ENCODE peak calls at places on chromosome 20, in six cellular contexts. A is heart left ventricle, G is upper lobe of left lung, W is neural crest cell, Z is astrocyte of the cerebellum, Y is B cell. D is an unnamed sample.

GRCh38 chr20:60327971-60328660 is 369.9 kb downstream of the CDH26 start:
- DNase-seq in A (no peak), G (no peak), W (no peak), Z (no peak), Y (no peak), D (no peak)

GRCh38 chr20:20022498-20022897 is 5.3 kb downstream of the NAA20 start:
- DNase-seq in A (no peak), G (no peak), W (no peak), Z (no peak), Y (no peak), D (no peak)

GRCh38 chr20:13274311-13274965 is 53.4 kb downstream of the ISM1 start:
- DNase-seq in A (no peak), G (peak; percentile 70), W (no peak), Z (no peak), Y (no peak), D (no peak)

GRCh38 chr20:16005612-16006493 is 567.4 kb downstream of the KIF16B start:
- DNase-seq in A (no peak), G (no peak), W (no peak), Z (no peak), Y (no peak), D (no peak)

GRCh38 chr20:63011798-63012197 is 5.0 kb upstream of the BHLHE23 start:
- DNase-seq in A (no peak), G (no peak), W (no peak), Z (no peak), Y (no peak), D (no peak)

GRCh38 chr20:48923149-48923718 is 1.7 kb downstream of the ARFGEF2 start:
- DNase-seq in A (no peak), G (no peak), W (no peak), Z (no peak), Y (no peak), D (no peak)

GRCh38 chr20:51306521-51307358 is 235.8 kb downstream of the NFATC2 start:
- DNase-seq in A (peak; percentile 68), G (peak; percentile 84), W (peak; percentile 83), Z (peak; percentile 47), Y (peak; percentile 85), D (peak; percentile 92)

GRCh38 chr20:60209048-60209447 is 250.8 kb downstream of the CDH26 start:
- DNase-seq in A (no peak), G (no peak), W (no peak), Z (no peak), Y (no peak), D (no peak)

GRCh38 chr20:17885544-17885943 is 83.0 kb downstream of the SNX5 start:
- DNase-seq in A (peak; percentile 66), G (no peak), W (no peak), Z (no peak), Y (no peak), D (no peak)

GRCh38 chr20:61357119-61357518 is 105.1 kb downstream of the CDH4 start:
- DNase-seq in A (no peak), G (no peak), W (no peak), Z (no peak), Y (no peak), D (no peak)

GRCh38 chr20:24406761-24407550 is 62.5 kb upstream of the SYNDIG1 start:
- DNase-seq in A (no peak), G (no peak), W (no peak), Z (no peak), Y (no peak), D (no peak)

GRCh38 chr20:36549942-36550796 is 8.8 kb downstream of the MYL9 start:
- DNase-seq in A (peak; percentile 65), G (no peak), W (no peak), Z (no peak), Y (no peak), D (no peak)

GRCh38 chr20:31923388-31924271 is 28.2 kb downstream of the PDRG1 start:
- DNase-seq in A (no peak), G (no peak), W (no peak), Z (no peak), Y (no peak), D (no peak)

GRCh38 chr20:60255866-60256265 is 297.6 kb downstream of the CDH26 start:
- DNase-seq in A (no peak), G (no peak), W (no peak), Z (no peak), Y (no peak), D (no peak)

GRCh38 chr20:60236613-60237012 is 278.4 kb downstream of the CDH26 start:
- DNase-seq in A (no peak), G (no peak), W (no peak), Z (no peak), Y (no peak), D (no peak)

GRCh38 chr20:11231742-11232141 is 557.9 kb upstream of the JAG1 start:
- DNase-seq in A (no peak), G (no peak), W (no peak), Z (no peak), Y (no peak), D (no peak)

GRCh38 chr20:10385850-10386544 is 48.0 kb downstream of the MKKS start:
- DNase-seq in A (no peak), G (no peak), W (no peak), Z (no peak), Y (no peak), D (no peak)

GRCh38 chr20:51446656-51447055 is 95.9 kb downstream of the NFATC2 start:
- DNase-seq in A (no peak), G (no peak), W (peak; percentile 14), Z (no peak), Y (no peak), D (peak; percentile 66)

GRCh38 chr20:58078741-58079522 is 149.5 kb downstream of the ANKRD60 start:
- DNase-seq in A (no peak), G (no peak), W (no peak), Z (peak; percentile 87), Y (no peak), D (peak; percentile 2)

DNA sequence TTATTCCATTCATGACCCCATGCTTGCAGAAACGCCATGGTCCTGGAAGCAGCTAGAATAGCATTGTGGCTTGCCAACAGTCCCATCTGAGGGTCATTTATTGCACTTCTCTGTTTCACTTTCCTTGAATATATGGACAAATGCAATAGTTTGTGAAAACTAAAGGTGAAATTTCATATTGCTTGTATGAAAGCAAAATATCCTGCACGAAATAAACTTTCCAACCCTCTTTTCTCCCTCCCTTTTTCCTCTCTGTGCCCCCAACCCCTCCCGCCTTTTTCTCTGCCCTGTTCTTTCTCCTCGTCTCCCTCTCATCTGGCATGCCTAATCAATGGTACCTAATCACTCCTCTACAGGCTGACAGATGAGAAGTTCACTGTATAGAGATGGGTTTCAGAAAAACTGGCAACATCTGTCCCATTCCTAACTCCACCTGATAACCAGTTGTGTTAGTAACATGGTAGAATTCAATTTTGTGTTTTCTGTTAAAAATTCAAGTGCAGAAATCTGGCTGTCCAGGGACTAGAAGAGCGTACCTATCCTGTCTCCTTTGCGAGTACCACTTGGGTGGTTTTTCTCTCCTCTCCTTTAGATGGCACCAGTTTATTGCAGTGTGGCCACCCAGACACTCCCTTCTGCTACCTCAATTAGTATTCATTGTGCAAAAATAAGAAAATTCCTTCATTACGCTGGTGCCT is 198.6 kb downstream of the FOXA2 start:
- DNase-seq in A (no peak), G (no peak), W (no peak), Z (no peak), Y (no peak), D (peak; percentile 8)
- TF ChIP-seq CTCF in A (no peak), G (peak; percentile 22), W (no peak), Z (no peak), Y (no peak), D (no peak)

GRCh38 chr20:34829191-34829590 is 3.7 kb upstream of the NCOA6 start:
- DNase-seq in A (no peak), G (no peak), W (no peak), Z (no peak), Y (no peak), D (no peak)
- TF ChIP-seq CTCF in A (no peak), G (no peak), W (no peak), Z (no peak), Y (no peak), D (peak; percentile 12)

GRCh38 chr20:38215789-38216182 is 44.7 kb downstream of the KIAA1755 start:
- DNase-seq in A (no peak), G (no peak), W (no peak), Z (no peak), Y (no peak), D (no peak)

GRCh38 chr20:38213607-38213940 is 47.0 kb downstream of the KIAA1755 start:
- DNase-seq in A (no peak), G (peak; percentile 67), W (no peak), Z (no peak), Y (no peak), D (no peak)

GRCh38 chr20:38214256-38214870 is 46.2 kb downstream of the KIAA1755 start:
- DNase-seq in A (peak; percentile 14), G (peak; percentile 24), W (no peak), Z (no peak), Y (no peak), D (no peak)

GRCh38 chr20:38216201-38216600 is 44.3 kb downstream of the KIAA1755 start:
- DNase-seq in A (peak; percentile 9), G (no peak), W (no peak), Z (no peak), Y (no peak), D (no peak)

DNA sequence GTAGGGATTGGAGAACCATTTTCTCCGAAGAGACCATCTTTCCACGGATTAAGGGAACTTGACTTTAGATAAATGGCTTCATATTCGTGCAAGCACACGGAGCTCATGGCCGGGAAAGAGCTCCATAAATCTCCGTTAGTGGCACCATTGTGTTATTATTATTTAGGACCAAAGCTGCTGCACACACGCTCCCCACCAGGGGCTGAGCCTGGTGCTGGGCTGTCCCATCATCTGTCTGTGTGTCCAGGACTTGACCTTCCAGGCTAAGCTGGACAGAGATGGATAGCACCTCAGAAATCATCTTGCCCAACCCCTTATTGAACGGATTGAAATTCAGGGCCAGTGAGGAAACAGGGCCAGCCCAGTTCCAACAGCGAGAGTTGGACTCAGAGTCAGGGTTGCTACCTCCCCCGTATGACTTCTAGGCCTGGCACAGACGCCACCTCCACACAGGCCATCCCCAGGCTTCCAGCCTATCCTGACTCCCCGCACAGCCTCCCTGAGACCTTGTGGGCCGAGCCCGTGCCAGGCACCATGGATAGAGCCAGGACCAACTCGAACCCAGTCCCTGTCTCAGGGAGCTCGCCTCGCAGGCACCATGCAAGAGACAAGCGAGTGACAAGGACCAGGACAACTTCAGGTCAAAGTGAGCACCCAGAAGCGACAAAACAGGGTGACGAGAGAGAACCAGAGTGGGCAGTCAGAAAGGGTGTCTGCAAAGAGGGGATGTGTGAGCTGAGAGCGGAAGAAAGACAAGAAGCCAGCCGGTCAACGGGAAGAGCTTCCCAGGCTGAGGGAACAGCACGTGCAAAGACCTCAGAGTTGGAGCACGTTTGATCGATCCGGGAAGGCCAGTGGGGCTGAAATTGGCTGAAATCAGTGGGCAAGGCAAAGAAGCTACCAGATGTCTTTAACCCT is 45.4 kb downstream of the KIAA1755 start:
- DNase-seq in A (peak; percentile 17), G (no peak), W (no peak), Z (no peak), Y (no peak), D (no peak)
- TF ChIP-seq CTCF in A (no peak), G (peak; percentile 5), W (peak; percentile 43), Z (peak; percentile 32), Y (no peak), D (peak; percentile 40)

GRCh38 chr20:22052025-22052527 is 346.6 kb downstream of the PAX1 start:
- DNase-seq in A (no peak), G (no peak), W (no peak), Z (no peak), Y (no peak), D (no peak)

DNA sequence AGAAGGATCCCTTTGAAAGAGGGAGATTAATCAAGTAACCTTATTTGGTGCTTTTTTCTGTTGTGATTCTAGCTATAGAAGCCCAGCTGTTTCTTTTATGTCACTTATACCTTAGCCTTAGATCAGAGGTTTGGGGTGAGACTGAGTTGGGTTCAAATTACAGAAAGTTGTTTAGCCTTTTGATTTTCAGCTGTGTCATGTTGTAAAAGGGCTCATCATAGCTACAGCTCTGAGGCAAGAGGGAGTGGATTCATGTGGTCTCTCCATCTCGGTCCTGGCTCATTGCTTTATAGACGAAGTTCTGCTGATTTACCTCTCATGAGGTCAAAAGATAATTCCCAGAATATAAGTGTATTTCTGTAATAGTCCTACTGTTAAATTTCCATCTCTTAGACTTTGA is 342.8 kb downstream of the PAX1 start:
- DNase-seq in A (no peak), G (no peak), W (no peak), Z (no peak), Y (no peak), D (no peak)
- TF ChIP-seq CTCF in A (no peak), G (no peak), W (no peak), Z (no peak), Y (no peak), D (no peak)

D was measured in Calu3.